ENCODE peak calls at places on chromosomes 16 and 17, in nine cellular contexts. V is body of pancreas; L is NCI-H1092; N is brain microvascular endothelial cell; Z is amniotic stem cell; P is activated naive CD4-positive, alpha-beta T cell treated with Interleukin-2 at 50 U/mL for 16 hours; Q is pancreas; J is activated T-helper 9 cell treated with anti-CD3 and anti-CD28 coated beads, Interleukin-2, amount 50 U/mL, for 16 hours; R is A549. W is an unnamed sample.

GRCh38 chr16:25707982-25708583 is 16.3 kb downstream of the HS3ST4 start:
- DNase-seq in V (peak), L (no peak), N (no peak), Z (no peak), P (no peak), Q (no peak), J (no peak), R (no peak), W (no peak)

GRCh38 chr16:17149904-17150483 is 320.8 kb downstream of the XYLT1 start:
- DNase-seq in V (no peak), L (no peak), N (no peak), Z (no peak), P (no peak), Q (no peak), J (no peak), R (no peak), W (no peak)

GRCh38 chr17:27343972-27344607 is 50.2 kb downstream of the WSB1 start:
- DNase-seq in V (no peak), L (no peak), N (no peak), Z (no peak), P (no peak), Q (no peak), J (no peak), R (no peak), W (no peak)

GRCh38 chr16:21070564-21070963 is 80.1 kb downstream of the DNAH3 start:
- DNase-seq in V (no peak), L (no peak), N (no peak), Z (no peak), P (no peak), Q (no peak), J (no peak), R (no peak), W (no peak)

GRCh38 chr17:4130715-4131114 is 12.1 kb downstream of the ZZEF1 start:
- DNase-seq in V (no peak), L (no peak), N (no peak), Z (no peak), P (no peak), Q (no peak), J (no peak), R (no peak), W (no peak)

GRCh38 chr16:83926726-83927397 is 26.2 kb upstream of the OSGIN1 start:
- DNase-seq in V (peak), L (peak), N (peak), Z (peak), P (peak), Q (peak), J (peak), R (peak), W (peak)

GRCh38 chr16:30473231-30474061 is 904 bp downstream of the ITGAL start:
- DNase-seq in V (no peak), L (no peak), N (no peak), Z (no peak), P (peak), Q (no peak), J (peak), R (no peak), W (no peak)

GRCh38 chr16:70699696-70700095 is 13.8 kb upstream of the MTSS2 start:
- DNase-seq in V (no peak), L (no peak), N (no peak), Z (no peak), P (no peak), Q (no peak), J (no peak), R (no peak), W (no peak)

GRCh38 chr16:19776147-19776546 is 58.1 kb downstream of the IQCK start:
- DNase-seq in V (no peak), L (no peak), N (no peak), Z (no peak), P (no peak), Q (no peak), J (no peak), R (no peak), W (no peak)

GRCh38 chr17:77096570-77097214 is 44.1 kb upstream of the SEC14L1 start:
- DNase-seq in V (peak), L (no peak), N (no peak), Z (no peak), P (no peak), Q (no peak), J (no peak), R (peak), W (no peak)

GRCh38 chr16:82738699-82739098 is 111.9 kb downstream of the CDH13 start:
- DNase-seq in V (no peak), L (no peak), N (peak), Z (no peak), P (no peak), Q (no peak), J (no peak), R (no peak), W (no peak)

GRCh38 chr17:45307290-45308015 is 9.4 kb downstream of the MAP3K14 start:
- DNase-seq in V (peak), L (no peak), N (peak), Z (peak), P (peak), Q (peak), J (no peak), R (no peak), W (no peak)

GRCh38 chr17:82414548-82415281 is 3.4 kb upstream of the HEXD start:
- DNase-seq in V (peak), L (peak), N (peak), Z (peak), P (peak), Q (peak), J (peak), R (peak), W (peak)

GRCh38 chr17:4498461-4499397 is at the start of gene SPNS2:
- DNase-seq in V (peak), L (peak), N (no peak), Z (no peak), P (peak), Q (peak), J (peak), R (peak), W (peak)

GRCh38 chr16:28321700-28322411 is 29.5 kb downstream of the SBK1 start:
- DNase-seq in V (peak), L (no peak), N (peak), Z (no peak), P (peak), Q (no peak), J (no peak), R (peak), W (no peak)

GRCh38 chr17:3271072-3271848 is 26.9 kb downstream of the OR3A1 start:
- DNase-seq in V (no peak), L (no peak), N (no peak), Z (no peak), P (no peak), Q (no peak), J (no peak), R (no peak), W (no peak)

GRCh38 chr16:73183678-73184092 is 135.8 kb upstream of the ZFHX3 start:
- DNase-seq in V (no peak), L (no peak), N (no peak), Z (no peak), P (no peak), Q (no peak), J (no peak), R (no peak), W (no peak)

GRCh38 chr17:82121660-82122629 is 23.9 kb upstream of the FASN start:
- DNase-seq in V (no peak), L (no peak), N (no peak), Z (no peak), P (no peak), Q (no peak), J (no peak), R (no peak), W (no peak)

GRCh38 chr16:87725596-87726235 is 40.1 kb downstream of the KLHDC4 start:
- DNase-seq in V (no peak), L (no peak), N (peak), Z (no peak), P (no peak), Q (no peak), J (no peak), R (no peak), W (no peak)

GRCh38 chr16:76441391-76441790 is 164.2 kb downstream of the CNTNAP4 start:
- DNase-seq in V (no peak), L (no peak), N (no peak), Z (no peak), P (no peak), Q (no peak), J (no peak), R (no peak), W (no peak)

GRCh38 chr17:20994779-20995149 is 48.0 kb downstream of the USP22 start:
- DNase-seq in V (no peak), L (no peak), N (no peak), Z (no peak), P (no peak), Q (no peak), J (no peak), R (no peak), W (no peak)

GRCh38 chr16:54568897-54569807 is 282.6 kb upstream of the IRX3 start:
- DNase-seq in V (no peak), L (no peak), N (no peak), Z (no peak), P (no peak), Q (no peak), J (no peak), R (no peak), W (no peak)

GRCh38 chr17:67359960-67360817 is 6.2 kb downstream of the PSMD12 start:
- DNase-seq in V (no peak), L (no peak), N (no peak), Z (no peak), P (peak), Q (no peak), J (no peak), R (peak), W (no peak)

GRCh38 chr17:75979705-75980187 is 706 bp downstream of the TEN1 start:
- DNase-seq in V (no peak), L (no peak), N (peak), Z (peak), P (no peak), Q (no peak), J (no peak), R (no peak), W (no peak)

GRCh38 chr17:10087333-10087732 is 111.1 kb downstream of the GAS7 start:
- DNase-seq in V (no peak), L (no peak), N (no peak), Z (no peak), P (no peak), Q (no peak), J (no peak), R (no peak), W (no peak)

GRCh38 chr17:1882836-1883235 is 53.0 kb downstream of the RPA1 start:
- DNase-seq in V (peak), L (no peak), N (peak), Z (peak), P (peak), Q (no peak), J (no peak), R (peak), W (no peak)

GRCh38 chr16:72664122-72664479 is 383.8 kb downstream of the ZFHX3 start:
- DNase-seq in V (no peak), L (no peak), N (peak), Z (no peak), P (no peak), Q (no peak), J (no peak), R (peak), W (no peak)

GRCh38 chr16:10902999-10903398 is 26.0 kb downstream of the CIITA start:
- DNase-seq in V (no peak), L (no peak), N (no peak), Z (no peak), P (no peak), Q (no peak), J (no peak), R (no peak), W (no peak)

GRCh38 chr16:57578521-57579360 is 36.3 kb downstream of the ADGRG5 start:
- DNase-seq in V (no peak), L (no peak), N (no peak), Z (no peak), P (no peak), Q (no peak), J (no peak), R (no peak), W (peak)

GRCh38 chr17:71033336-71033735 is 864.0 kb downstream of the KCNJ2 start:
- DNase-seq in V (no peak), L (peak), N (no peak), Z (no peak), P (no peak), Q (no peak), J (no peak), R (no peak), W (no peak)